ENCODE peak calls at places on chromosomes 13 and 19, in five cellular contexts. Y, J, A, Q and D are unnamed samples.

GRCh38 chr13:106815545-106815944 is 247.6 kb upstream of the ARGLU1 start:
- DNase-seq in Y (no peak), J (no peak), A (no peak), Q (no peak), D (no peak)

GRCh38 chr19:57280913-57281425 is 684 bp downstream of the ZNF460 start:
- DNase-seq in Y (no peak), J (no peak), A (peak), Q (no peak), D (no peak)

GRCh38 chr13:30142502-30143211 is 164.7 kb downstream of the KATNAL1 start:
- DNase-seq in Y (no peak), J (peak), A (peak), Q (peak), D (peak)

GRCh38 chr19:38543807-38544568 is 73.8 kb downstream of the MAP4K1 start:
- DNase-seq in Y (no peak), J (peak), A (peak), Q (peak), D (peak)

GRCh38 chr19:19420570-19421301 is 15.3 kb downstream of the GATAD2A start:
- DNase-seq in Y (no peak), J (no peak), A (no peak), Q (no peak), D (no peak)

GRCh38 chr19:33883869-33884519 is 87.3 kb downstream of the KCTD15 start:
- DNase-seq in Y (no peak), J (peak), A (no peak), Q (no peak), D (no peak)

GRCh38 chr13:114049026-114049425 is 75.2 kb upstream of the C13orf46 start:
- DNase-seq in Y (no peak), J (no peak), A (no peak), Q (no peak), D (no peak)

GRCh38 chr19:49570138-49570856 is 10.1 kb downstream of the NOSIP start:
- DNase-seq in Y (peak), J (peak), A (peak), Q (peak), D (peak)

GRCh38 chr13:32528358-32528757 is 10.2 kb downstream of the N4BP2L2 start:
- DNase-seq in Y (no peak), J (no peak), A (no peak), Q (no peak), D (no peak)

GRCh38 chr13:78022164-78022877 is 103.7 kb upstream of the EDNRB start:
- DNase-seq in Y (no peak), J (peak), A (no peak), Q (no peak), D (no peak)

GRCh38 chr19:50542825-50543428 is 25.3 kb downstream of the LRRC4B start:
- DNase-seq in Y (no peak), J (no peak), A (no peak), Q (no peak), D (no peak)

GRCh38 chr13:96650301-96650886 is 343.9 kb downstream of the OXGR1 start:
- DNase-seq in Y (no peak), J (peak), A (peak), Q (no peak), D (no peak)

GRCh38 chr19:633786-634639 is 676 bp upstream of the POLRMT start:
- DNase-seq in Y (no peak), J (no peak), A (no peak), Q (no peak), D (peak)

GRCh38 chr13:44108345-44108858 is 228.7 kb downstream of the LACC1 start:
- DNase-seq in Y (no peak), J (no peak), A (peak), Q (peak), D (no peak)

GRCh38 chr19:18089726-18090125 is 3.0 kb upstream of the IL12RB1 start:
- DNase-seq in Y (peak), J (no peak), A (no peak), Q (no peak), D (no peak)

GRCh38 chr13:49346460-49346859 is 97.4 kb downstream of the CAB39L start:
- DNase-seq in Y (no peak), J (no peak), A (no peak), Q (no peak), D (no peak)

DNA sequence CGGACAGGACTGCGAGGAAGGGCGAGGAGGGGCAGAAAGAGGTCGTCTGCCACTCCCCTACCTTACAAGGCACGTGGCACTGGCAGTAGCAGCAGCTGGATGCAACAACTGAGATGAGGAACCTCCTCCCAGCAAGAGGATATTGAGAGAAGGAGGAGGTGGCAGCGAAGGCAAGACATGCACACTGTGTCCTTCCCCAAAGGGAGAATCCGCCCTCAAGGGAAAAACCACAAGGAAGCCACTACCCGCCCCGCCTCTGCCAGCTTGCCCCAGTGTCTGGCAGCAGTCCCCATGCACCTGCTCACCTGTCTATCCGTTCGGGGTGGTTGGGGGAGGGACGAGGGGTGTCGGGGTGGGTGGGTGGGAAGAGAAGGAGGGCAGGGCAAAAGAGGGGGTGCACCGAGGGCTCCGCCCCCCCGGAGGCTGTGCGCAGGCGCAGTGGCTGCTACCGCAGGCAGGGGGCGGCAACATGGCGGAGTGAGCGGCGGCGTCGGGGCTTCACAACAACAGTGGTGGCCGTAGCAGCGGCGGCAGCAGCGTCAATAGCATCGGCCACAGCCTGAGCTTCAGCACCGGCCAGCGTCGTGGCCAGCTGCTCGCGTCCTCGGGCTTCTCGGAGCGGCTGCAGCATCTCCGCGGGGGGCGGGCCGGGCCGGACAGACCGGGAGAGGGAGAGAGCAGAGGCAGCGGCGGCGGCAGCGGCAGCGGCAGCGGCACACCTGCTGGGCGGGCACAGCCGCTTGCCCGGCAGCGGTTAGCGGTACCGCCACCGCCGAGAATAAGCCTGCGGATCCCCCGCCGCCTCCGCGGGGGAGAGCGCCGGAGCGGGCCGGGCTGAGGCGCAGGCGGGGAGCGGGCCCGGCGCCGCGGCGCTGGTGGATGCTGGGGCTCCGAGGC is at the start of gene NBEA:
- DNase-seq in Y (peak), J (peak), A (peak), Q (peak), D (peak)
- TF ChIP-seq CTCF in Y (peak), J (peak), A (no peak), Q (peak), D (peak)

DNA sequence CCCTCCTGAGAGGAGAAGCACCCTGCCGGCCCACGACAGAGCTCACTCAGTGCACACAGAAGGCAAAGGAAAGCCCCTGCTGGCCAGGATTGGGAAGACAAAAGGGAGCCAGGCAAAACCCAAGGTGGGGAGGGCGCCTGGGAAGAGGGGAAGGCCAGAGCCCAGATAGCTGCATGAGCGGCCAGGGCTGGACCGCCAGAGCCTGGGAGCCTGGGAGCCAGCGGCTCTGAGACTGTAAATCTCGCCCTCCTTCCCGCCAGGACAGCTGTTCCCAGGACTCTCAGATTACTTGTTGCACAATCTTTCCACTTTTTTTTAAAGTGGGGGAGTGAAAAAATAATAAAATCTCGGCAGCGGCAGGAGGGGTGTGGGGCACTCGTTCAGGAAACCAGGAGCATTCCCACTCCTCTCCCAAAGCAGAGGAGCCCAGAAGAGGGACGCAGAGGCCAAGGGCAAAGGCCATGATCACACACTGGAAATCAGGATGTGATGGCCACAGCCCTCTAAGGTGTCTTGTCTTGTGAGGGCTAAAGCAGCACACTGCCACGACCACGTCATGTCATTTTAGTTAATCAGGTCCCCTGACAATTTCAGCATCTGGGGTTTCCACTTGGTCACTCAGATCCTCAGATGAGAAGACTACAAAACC is 19.6 kb upstream of the EPHX3 start:
- DNase-seq in Y (peak), J (peak), A (peak), Q (peak), D (peak)
- TF ChIP-seq CTCF in Y (peak), J (peak), A (peak), Q (peak), D (peak)

GRCh38 chr13:24150613-24151012 is 9.9 kb upstream of the SPATA13 start:
- DNase-seq in Y (no peak), J (no peak), A (no peak), Q (no peak), D (no peak)

GRCh38 chr13:24149306-24150032 is 11.1 kb upstream of the SPATA13 start:
- DNase-seq in Y (no peak), J (no peak), A (no peak), Q (no peak), D (no peak)

GRCh38 chr13:24146961-24147569 is 13.5 kb upstream of the SPATA13 start:
- DNase-seq in Y (no peak), J (no peak), A (no peak), Q (no peak), D (peak)

GRCh38 chr13:24147570-24147963 is 13.0 kb upstream of the SPATA13 start:
- DNase-seq in Y (no peak), J (no peak), A (peak), Q (no peak), D (no peak)

GRCh38 chr13:24148414-24149305 is 11.9 kb upstream of the SPATA13 start:
- DNase-seq in Y (no peak), J (peak), A (peak), Q (no peak), D (peak)
- TF ChIP-seq CTCF in Y (no peak), J (peak), A (no peak), Q (no peak), D (peak)

GRCh38 chr19:43652546-43652874 is 12.9 kb upstream of the CADM4 start:
- DNase-seq in Y (no peak), J (no peak), A (no peak), Q (no peak), D (no peak)
- TF ChIP-seq CTCF in Y (peak), J (no peak), A (no peak), Q (no peak), D (peak)

DNA sequence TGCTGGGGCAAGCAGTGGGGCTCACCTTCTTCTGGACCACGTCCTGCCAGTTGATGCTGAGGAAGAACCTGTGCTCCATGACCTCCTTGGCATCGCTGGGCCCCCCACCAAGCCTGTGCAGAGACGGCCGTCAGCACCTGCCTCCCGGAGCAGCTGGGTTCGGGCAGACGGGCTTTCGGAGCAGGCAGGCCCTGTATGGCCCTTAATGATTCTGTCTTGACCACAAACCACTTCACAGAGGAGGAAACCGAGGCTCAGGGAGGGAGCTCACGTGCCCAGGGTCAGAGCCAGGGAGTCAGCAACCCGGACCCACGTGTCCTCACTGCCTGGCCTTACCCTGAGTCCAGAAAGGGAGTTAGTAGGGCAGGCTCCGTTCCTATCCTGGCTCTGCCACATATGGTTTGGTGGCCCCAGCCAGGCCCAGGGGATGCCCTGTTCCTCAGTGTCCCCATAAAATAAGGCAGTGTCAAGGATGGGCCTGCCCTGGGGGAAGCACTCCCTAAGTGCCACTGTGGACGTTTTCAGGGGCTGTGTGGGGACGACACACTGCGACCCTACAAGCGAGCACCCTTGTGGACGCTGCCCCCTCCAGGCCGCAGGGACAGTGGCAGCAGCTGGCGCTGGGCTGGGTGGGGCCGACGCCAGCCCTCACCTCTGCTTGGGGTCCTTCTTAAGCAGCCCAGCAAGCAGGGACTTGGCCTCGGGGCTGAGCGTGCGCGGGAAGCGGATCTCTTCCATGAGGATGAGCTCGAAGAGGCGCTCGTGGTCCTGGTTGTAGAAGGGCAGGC is 8.9 kb upstream of the CCNP start:
- DNase-seq in Y (no peak), J (no peak), A (no peak), Q (no peak), D (no peak)
- TF ChIP-seq CTCF in Y (peak), J (peak), A (peak), Q (no peak), D (peak)

GRCh38 chr19:2923510-2923909 is 21.3 kb downstream of the ZNF77 start:
- DNase-seq in Y (no peak), J (no peak), A (peak), Q (no peak), D (peak)

GRCh38 chr19:2927032-2927430 is 17.7 kb downstream of the ZNF77 start:
- DNase-seq in Y (no peak), J (no peak), A (no peak), Q (no peak), D (no peak)

GRCh38 chr19:2926341-2927031 is 18.3 kb downstream of the ZNF77 start:
- DNase-seq in Y (no peak), J (no peak), A (no peak), Q (no peak), D (no peak)

GRCh38 chr19:2917275-2918184 is 16.8 kb downstream of the ZNF57 start:
- DNase-seq in Y (no peak), J (no peak), A (no peak), Q (no peak), D (no peak)

GRCh38 chr19:2922987-2923386 is 21.8 kb downstream of the ZNF77 start:
- DNase-seq in Y (no peak), J (no peak), A (peak), Q (no peak), D (peak)
- TF ChIP-seq CTCF in Y (peak), J (no peak), A (no peak), Q (no peak), D (peak)

GRCh38 chr13:35266412-35266811 is 210.1 kb downstream of the MAB21L1 start:
- DNase-seq in Y (no peak), J (no peak), A (no peak), Q (no peak), D (no peak)
- TF ChIP-seq CTCF in Y (no peak), J (no peak), A (no peak), Q (no peak), D (no peak)

GRCh38 chr13:102041544-102041943 is 360.3 kb downstream of the FGF14 start:
- DNase-seq in Y (no peak), J (no peak), A (no peak), Q (no peak), D (no peak)
- TF ChIP-seq CTCF in Y (no peak), J (no peak), A (no peak), Q (no peak), D (no peak)